ENCODE peak calls at places on chromosomes 2 and 18, in five cellular contexts. D, L, J, M and W are unnamed samples. For H3K4me1, the result is how much of the 10 kb centered on the place peaks cover.

GRCh38 chr2:165743442-165743841 is 50.6 kb downstream of the GALNT3 start:
- DNase-seq in L (no peak), M (no peak), D (no peak), J (no peak), W (no peak)

GRCh38 chr18:31454066-31454708 is 6.6 kb downstream of the DSG3 start:
- DNase-seq in J (peak), M (no peak), L (no peak), D (peak), W (no peak)

GRCh38 chr2:201831469-201831868 is 25.1 kb downstream of the CDK15 start:
- DNase-seq in D (peak), L (no peak), M (no peak), J (no peak), W (no peak)

GRCh38 chr2:120037995-120038541 is 25.2 kb downstream of the EPB41L5 start:
- DNase-seq in L (no peak), D (peak), M (no peak), J (no peak), W (no peak)

GRCh38 chr2:45988879-45989278 is 308.3 kb upstream of the EPAS1 start:
- DNase-seq in M (no peak), J (no peak), D (no peak), L (no peak), W (no peak)

GRCh38 chr2:119694994-119695521 is 16.1 kb downstream of the TMEM177 start:
- DNase-seq in M (no peak), D (peak), J (no peak), L (peak), W (no peak)

GRCh38 chr2:222288590-222289279 is 10.1 kb downstream of the PAX3 start:
- DNase-seq in D (no peak), M (no peak), L (no peak), J (no peak), W (no peak)

GRCh38 chr18:73879771-73880170 is 267.9 kb downstream of the FBXO15 start:
- DNase-seq in D (peak), J (no peak), M (no peak), L (no peak), W (no peak)

GRCh38 chr18:67426477-67426876 is 90.0 kb downstream of the DSEL start:
- DNase-seq in J (no peak), M (no peak), L (no peak), D (no peak), W (no peak)

GRCh38 chr18:67428805-67429204 is 87.7 kb downstream of the DSEL start:
- DNase-seq in D (peak), J (peak), M (no peak), L (no peak), W (no peak)

GRCh38 chr18:67432806-67433205 is 83.7 kb downstream of the DSEL start:
- DNase-seq in J (no peak), D (no peak), L (no peak), M (no peak), W (no peak)

GRCh38 chr18:67425724-67426123 is 90.8 kb downstream of the DSEL start:
- DNase-seq in M (no peak), D (peak), L (no peak), J (peak), W (no peak)

DNA sequence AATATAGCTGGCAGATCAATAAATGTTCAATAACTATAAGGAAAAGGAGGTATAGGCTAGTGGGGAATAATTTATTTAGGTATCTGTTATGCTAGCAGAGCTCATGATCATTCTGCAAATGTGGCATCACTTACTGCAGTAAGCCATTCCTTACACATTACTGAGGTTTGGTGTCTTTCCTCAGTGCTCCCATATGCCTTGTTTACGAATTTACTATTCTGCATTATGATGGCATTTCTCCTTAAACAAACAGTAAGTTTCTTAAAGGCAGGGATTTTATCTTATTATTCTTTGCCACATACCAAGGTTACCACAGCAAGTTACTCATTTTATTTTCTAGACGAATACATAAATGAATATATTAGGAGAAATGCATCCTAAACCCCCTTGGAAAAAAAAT is 88.4 kb downstream of the DSEL start:
- DNase-seq in J (no peak), M (no peak), D (peak), L (no peak), W (no peak)
- H3K4me1 ChIP-seq in J (under half), M (under half), D (under half), L (under half), W (under half)

GRCh38 chr2:228282371-228282770 is 100.9 kb upstream of the SPHKAP start:
- DNase-seq in D (no peak), J (no peak), M (no peak), L (no peak), W (no peak)

GRCh38 chr2:228283491-228284171 is 102.1 kb upstream of the SPHKAP start:
- DNase-seq in J (no peak), M (no peak), D (no peak), L (no peak), W (no peak)
- H3K4me3 ChIP-seq in J (no peak), M (no peak), D (no peak), L (no peak), W (no peak)

GRCh38 chr2:64750817-64751285 is 97.1 kb upstream of the SERTAD2 start:
- DNase-seq in J (peak), D (peak), M (peak), L (peak), W (peak)
- H3K27ac ChIP-seq in J (peak), D (peak), M (peak), L (peak), W (peak)

GRCh38 chr2:174630097-174630496 is 32.5 kb upstream of the WIPF1 start:
- DNase-seq in M (no peak), J (no peak), D (no peak), L (no peak), W (no peak)

GRCh38 chr2:174633621-174633927 is 36.0 kb upstream of the WIPF1 start:
- DNase-seq in M (no peak), D (no peak), J (peak), L (no peak), W (no peak)

GRCh38 chr2:174632847-174633620 is 35.4 kb upstream of the WIPF1 start:
- DNase-seq in D (peak), J (peak), L (no peak), M (no peak), W (no peak)

GRCh38 chr2:174629514-174629913 is 31.9 kb upstream of the WIPF1 start:
- DNase-seq in J (no peak), D (no peak), M (no peak), L (no peak), W (no peak)

DNA sequence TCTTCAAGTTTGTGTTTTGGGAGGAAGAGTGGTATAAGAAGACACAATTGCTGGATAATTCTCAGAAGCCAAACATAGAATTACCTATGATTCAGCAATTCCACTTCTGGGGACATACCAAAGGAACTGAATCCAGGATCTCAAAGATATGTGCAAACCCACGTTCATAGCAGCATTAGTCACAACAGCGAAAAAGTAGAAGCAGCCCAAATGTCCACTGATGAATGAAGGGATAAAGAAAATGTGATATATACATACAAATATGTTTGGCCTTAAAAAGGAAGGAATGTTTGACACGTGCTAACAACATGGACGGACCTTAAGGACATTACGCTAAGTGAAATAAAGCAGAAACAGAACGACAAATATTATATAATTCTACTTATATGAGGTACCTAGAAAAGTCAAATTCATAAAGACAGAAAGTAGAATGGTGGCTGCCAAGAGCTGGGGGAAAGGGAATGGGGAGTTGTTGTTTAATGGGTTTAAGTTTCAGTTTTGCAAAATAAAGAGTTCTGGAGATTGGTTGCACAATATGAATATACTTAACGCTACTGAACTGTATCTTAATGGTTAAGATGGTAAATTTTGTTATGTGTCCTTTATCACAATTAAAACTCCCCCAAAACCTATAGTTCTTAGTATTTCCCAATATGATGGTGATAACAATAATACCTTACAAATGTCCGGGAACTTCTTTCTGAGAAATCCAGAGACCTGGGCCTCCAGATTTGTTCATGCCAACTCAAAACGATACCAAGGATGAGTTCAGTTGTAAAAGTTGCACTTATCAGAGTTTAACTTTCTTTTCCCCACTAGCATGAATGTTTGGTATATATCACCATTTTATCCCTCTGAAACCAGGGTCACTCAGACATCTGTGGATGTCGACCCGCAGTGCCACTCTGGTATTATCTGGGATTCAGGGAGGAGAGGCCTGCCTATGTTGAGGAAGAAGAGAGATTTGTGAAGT is 33.7 kb upstream of the WIPF1 start:
- DNase-seq in M (no peak), D (peak), L (no peak), J (no peak), W (no peak)
- H3K4me1 ChIP-seq in M (under half), D (under half), L (half or more), J (under half), W (under half)

DNA sequence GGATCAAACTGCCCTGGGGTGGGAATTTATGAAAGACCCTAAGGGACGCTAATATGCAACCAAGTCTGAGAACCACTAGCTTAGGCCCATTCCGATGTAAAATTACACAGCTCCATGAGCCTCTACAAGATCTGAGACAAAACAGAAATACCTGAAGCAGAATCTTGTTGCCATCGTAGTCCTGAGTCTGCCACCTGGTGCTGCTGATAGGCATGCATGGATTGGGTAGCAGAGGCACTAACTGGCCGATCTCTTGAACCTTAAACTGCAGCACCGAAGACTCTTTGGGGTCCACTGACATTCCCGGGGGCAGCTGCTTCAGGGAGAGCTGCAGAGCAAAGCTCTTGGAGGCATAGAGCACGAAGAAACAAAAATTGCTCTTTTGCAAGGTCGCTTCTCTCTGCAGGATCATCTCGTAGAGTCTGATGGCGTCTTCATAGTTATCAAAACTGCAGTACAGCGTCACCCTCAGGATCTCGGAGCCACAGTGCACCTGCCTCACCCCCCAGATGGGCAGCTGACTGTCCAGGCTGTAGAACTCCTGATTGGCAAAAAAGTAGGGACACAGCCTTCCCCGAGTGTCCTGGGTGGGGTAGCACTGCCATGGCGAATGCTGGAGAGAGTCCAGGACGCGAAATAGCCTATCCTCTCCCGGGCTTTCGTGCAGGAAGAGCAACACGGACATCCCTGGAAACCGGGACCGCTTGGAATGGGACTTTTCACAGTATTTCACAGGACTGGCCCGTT is 848 bp downstream of the FAM124B start:
- DNase-seq in M (no peak), L (peak), D (no peak), J (no peak), W (no peak)
- H3K4me3 ChIP-seq in M (peak), L (peak), D (no peak), J (no peak), W (no peak)

GRCh38 chr2:205767617-205768016 is 85.3 kb downstream of the NRP2 start:
- DNase-seq in M (no peak), D (no peak), L (no peak), J (no peak), W (no peak)

GRCh38 chr2:205768815-205769493 is 86.7 kb downstream of the NRP2 start:
- DNase-seq in D (peak), M (no peak), L (no peak), J (no peak), W (no peak)

GRCh38 chr2:205769494-205769848 is 87.2 kb downstream of the NRP2 start:
- DNase-seq in D (peak), L (no peak), J (no peak), M (no peak), W (no peak)

GRCh38 chr2:205766765-205767359 is 84.6 kb downstream of the NRP2 start:
- DNase-seq in J (peak), L (peak), M (no peak), D (peak), W (no peak)

DNA sequence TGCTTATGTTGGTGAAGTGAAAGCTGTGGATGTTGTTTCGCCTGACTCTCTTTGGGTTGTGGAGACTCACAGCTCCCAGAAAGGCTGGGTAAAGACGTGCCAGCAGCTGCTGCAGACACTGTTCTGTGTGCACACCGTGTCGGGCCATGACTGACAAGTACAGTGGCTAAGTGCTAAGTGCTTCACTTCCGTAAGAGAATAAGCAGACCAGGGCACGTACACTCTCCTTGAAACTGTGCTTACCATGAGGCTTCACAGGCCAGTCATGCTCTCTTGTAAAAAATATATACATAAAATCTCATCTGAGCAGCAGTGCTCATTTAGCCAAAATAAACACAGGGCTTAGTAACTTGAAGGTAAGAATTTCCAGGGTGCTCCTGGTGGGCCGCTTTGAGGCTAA is 86.0 kb downstream of the NRP2 start:
- DNase-seq in D (no peak), L (no peak), M (no peak), J (no peak), W (no peak)
- H3K27ac ChIP-seq in D (no peak), L (no peak), M (no peak), J (peak), W (peak)

GRCh38 chr2:176491172-176491904 is 222.1 kb downstream of the MTX2 start:
- DNase-seq in J (peak), D (peak), M (peak), L (no peak), W (no peak)
- H3K4me1 ChIP-seq in J (under half), D (under half), M (under half), L (under half), W (under half)

GRCh38 chr2:105143467-105144127 is 97.9 kb upstream of the GPR45 start:
- DNase-seq in D (peak), M (no peak), L (no peak), J (peak), W (no peak)
- H3K4me3 ChIP-seq in D (no peak), M (no peak), L (peak), J (peak), W (no peak)

GRCh38 chr2:6877402-6878305 is at the start of gene RSAD2:
- DNase-seq in J (peak), L (peak), M (no peak), D (peak), W (no peak)
- H3K27ac ChIP-seq in J (no peak), L (peak), M (peak), D (no peak), W (no peak)

GRCh38 chr2:127400533-127400896 is 12.7 kb upstream of the MAP3K2 start:
- DNase-seq in M (no peak), J (no peak), D (no peak), L (no peak), W (no peak)

GRCh38 chr2:127398239-127398590 is 10.4 kb upstream of the MAP3K2 start:
- DNase-seq in L (no peak), D (peak), J (peak), M (peak), W (peak)

GRCh38 chr2:127394464-127394863 is 6.7 kb upstream of the MAP3K2 start:
- DNase-seq in L (no peak), D (no peak), J (no peak), M (no peak), W (no peak)

GRCh38 chr2:127400897-127401756 is 13.4 kb upstream of the MAP3K2 start:
- DNase-seq in J (no peak), D (peak), M (no peak), L (no peak), W (no peak)

GRCh38 chr2:127397568-127398238 is 9.9 kb upstream of the MAP3K2 start:
- DNase-seq in M (no peak), J (no peak), D (no peak), L (no peak), W (no peak)
- H3K4me1 ChIP-seq in M (under half), J (under half), D (under half), L (under half), W (under half)